ENCODE peak calls at places on chromosomes 16 and 17, in nine cellular contexts. E, V, G, B, D, C, W, R and I are unnamed samples.
A peak's percentile ranks its signal among the peaks of the same experiment; 100 is the strongest.

GRCh38 chr17:51372345-51373004 is 112.1 kb downstream of the UTP18 start:
- DNase-seq in R (peak; percentile 1), G (peak; percentile 64), B (no peak), V (peak; percentile 13), E (no peak), C (no peak), D (no peak), W (peak; percentile 5), I (no peak)

GRCh38 chr16:27226476-27226875 is 23.1 kb downstream of the KDM8 start:
- DNase-seq in E (no peak), G (peak; percentile 43), R (no peak), B (no peak), W (no peak), D (no peak), V (no peak), C (no peak), I (no peak)

GRCh38 chr17:40461036-40461721 is 17.9 kb downstream of the IGFBP4 start:
- DNase-seq in W (no peak), B (no peak), D (no peak), G (no peak), E (no peak), R (no peak), V (no peak), C (no peak), I (no peak)

GRCh38 chr16:66007717-66008116 is 358.8 kb upstream of the CDH5 start:
- DNase-seq in D (no peak), B (no peak), C (no peak), E (no peak), W (no peak), V (no peak), R (peak; percentile 46), G (peak; percentile 74), I (no peak)

GRCh38 chr17:71964559-71964958 is 156.3 kb upstream of the SOX9 start:
- DNase-seq in D (no peak), W (no peak), B (no peak), E (no peak), G (no peak), R (no peak), V (no peak), C (no peak), I (no peak)

GRCh38 chr16:10990378-10990777 is 46.0 kb downstream of the CLEC16A start:
- DNase-seq in R (no peak), D (no peak), W (no peak), E (no peak), C (no peak), G (no peak), B (no peak), V (no peak), I (no peak)

GRCh38 chr16:65068151-65068740 is 53.6 kb downstream of the CDH11 start:
- DNase-seq in C (no peak), D (no peak), G (peak; percentile 27), W (no peak), B (no peak), R (peak; percentile 85), E (no peak), V (no peak), I (no peak)

GRCh38 chr17:45873728-45874127 is 20.6 kb upstream of the MAPT start:
- DNase-seq in B (no peak), C (no peak), V (no peak), D (no peak), E (no peak), G (peak; percentile 44), R (no peak), W (peak; percentile 18), I (no peak)

GRCh38 chr16:55426865-55427484 is 52.0 kb upstream of the MMP2 start:
- DNase-seq in W (no peak), B (no peak), D (no peak), E (no peak), R (no peak), C (no peak), V (no peak), G (no peak), I (no peak)

GRCh38 chr17:7393613-7394451 is 493 bp downstream of the PLSCR3 start:
- DNase-seq in B (no peak), V (peak; percentile 51), G (peak; percentile 44), W (peak; percentile 71), E (peak; percentile 45), C (no peak), D (peak; percentile 50), R (no peak), I (no peak)

GRCh38 chr17:72345536-72345935 is 224.7 kb downstream of the SOX9 start:
- DNase-seq in B (no peak), G (no peak), D (no peak), W (no peak), E (no peak), C (no peak), R (no peak), V (no peak), I (no peak)

GRCh38 chr16:54446639-54447038 is 160.1 kb upstream of the IRX3 start:
- DNase-seq in W (no peak), R (peak; percentile 77), D (peak; percentile 9), G (peak; percentile 18), B (peak; percentile 91), V (no peak), C (no peak), E (no peak), I (no peak)

GRCh38 chr17:27430882-27431491 is 25.3 kb upstream of the KSR1 start:
- DNase-seq in G (peak; percentile 34), R (no peak), V (peak; percentile 28), B (no peak), C (no peak), W (no peak), D (no peak), E (no peak), I (no peak)

GRCh38 chr16:11152205-11152604 is 103.8 kb downstream of the SOCS1 start:
- DNase-seq in R (no peak), C (no peak), D (peak; percentile 86), V (no peak), E (no peak), B (no peak), G (no peak), W (no peak), I (no peak)

GRCh38 chr16:3646348-3646920 is 8.1 kb upstream of the DNASE1 start:
- DNase-seq in E (no peak), W (no peak), G (peak; percentile 57), V (peak; percentile 88), B (peak; percentile 70), C (no peak), D (peak; percentile 78), R (no peak), I (no peak)

GRCh38 chr17:77363821-77364361 is 223.1 kb downstream of the SEC14L1 start:
- DNase-seq in C (no peak), R (no peak), B (no peak), W (no peak), G (no peak), V (no peak), E (no peak), D (no peak), I (no peak)

GRCh38 chr17:44758414-44759095 is at the start of gene ADAM11:
- DNase-seq in R (no peak), C (no peak), D (no peak), G (no peak), E (no peak), W (no peak), V (no peak), B (no peak), I (no peak)

GRCh38 chr16:23877107-23878070 is 41.6 kb downstream of the PRKCB start:
- DNase-seq in G (no peak), W (peak; percentile 11), V (no peak), D (no peak), B (no peak), C (no peak), R (no peak), E (no peak), I (no peak)

GRCh38 chr16:84086357-84086756 is 30.4 kb downstream of the MBTPS1 start:
- DNase-seq in B (no peak), W (no peak), C (no peak), D (no peak), R (no peak), V (no peak), E (no peak), G (no peak), I (no peak)

GRCh38 chr16:81697321-81697885 is 81.7 kb upstream of the PLCG2 start:
- DNase-seq in G (peak; percentile 32), W (no peak), V (peak; percentile 68), D (no peak), C (no peak), E (no peak), R (peak; percentile 14), B (no peak), I (no peak)

GRCh38 chr17:40452074-40452787 is 9.0 kb downstream of the IGFBP4 start:
- DNase-seq in D (no peak), E (no peak), C (no peak), B (no peak), R (no peak), V (no peak), W (no peak), G (no peak), I (no peak)

GRCh38 chr16:19481291-19481690 is 40.6 kb downstream of the GDE1 start:
- DNase-seq in E (no peak), R (no peak), C (no peak), G (no peak), B (no peak), W (no peak), V (no peak), D (no peak), I (no peak)

GRCh38 chr17:68441064-68441770 is 16.1 kb downstream of the WIPI1 start:
- DNase-seq in D (no peak), W (no peak), C (no peak), B (peak; percentile 65), E (no peak), V (no peak), R (no peak), G (peak; percentile 17), I (no peak)

GRCh38 chr17:49108318-49108717 is 24.3 kb upstream of the B4GALNT2 start:
- DNase-seq in W (no peak), V (no peak), G (peak; percentile 68), C (no peak), R (peak; percentile 16), D (no peak), B (no peak), E (no peak), I (no peak)

GRCh38 chr17:42098747-42099399 is 600 bp upstream of the ZNF385C start:
- DNase-seq in W (no peak), C (no peak), E (no peak), D (no peak), V (no peak), G (no peak), B (no peak), R (no peak), I (no peak)

GRCh38 chr16:25066747-25067631 is 44.6 kb upstream of the LCMT1 start:
- DNase-seq in C (no peak), V (peak; percentile 88), E (peak; percentile 70), R (peak; percentile 36), D (peak; percentile 65), W (peak; percentile 81), B (peak; percentile 96), G (peak; percentile 31), I (no peak)

GRCh38 chr16:48628359-48628985 is 18.5 kb upstream of the N4BP1 start:
- DNase-seq in C (no peak), D (no peak), W (no peak), B (peak; percentile 69), G (no peak), E (no peak), V (no peak), R (no peak), I (no peak)

GRCh38 chr16:79754081-79754872 is 153.7 kb upstream of the MAF start:
- DNase-seq in B (no peak), C (no peak), V (no peak), D (no peak), G (no peak), R (no peak), W (no peak), E (no peak), I (no peak)

GRCh38 chr17:17387461-17388362 is 84.5 kb downstream of the NT5M start:
- DNase-seq in D (peak; percentile 50), R (no peak), W (no peak), C (no peak), B (no peak), E (no peak), G (peak; percentile 83), V (peak; percentile 77), I (no peak)

GRCh38 chr16:16045879-16046278 is 96.5 kb downstream of the ABCC1 start:
- DNase-seq in B (no peak), G (no peak), C (no peak), R (no peak), V (no peak), E (no peak), D (no peak), W (no peak), I (no peak)

GRCh38 chr17:77254961-77255741 is 114.4 kb downstream of the SEC14L1 start:
- DNase-seq in E (no peak), C (no peak), B (no peak), V (no peak), G (peak; percentile 97), D (no peak), R (peak; percentile 60), W (no peak), I (no peak)